ENCODE peak calls at places on chromosomes 7 and 10, in ten cellular contexts. Z is PC-3; E is uterus; R is tibial artery; A is effector memory CD4-positive, alpha-beta T cell; G is sigmoid colon; L is adrenal gland; W is AG04450; P is body of pancreas; O is right cardiac atrium. U is an unnamed sample.

GRCh38 chr7:90766814-90767564 is 170.9 kb downstream of the CDK14 start:
- DNase-seq in P (peak), E (peak), L (peak), A (no peak), O (peak), W (peak), G (no peak), Z (peak), R (peak), U (no peak)

GRCh38 chr7:2099036-2099957 is 133.4 kb downstream of the MAD1L1 start:
- DNase-seq in W (no peak), R (no peak), A (no peak), G (no peak), P (no peak), E (no peak), O (no peak), L (no peak), Z (no peak), U (no peak)

GRCh38 chr10:95419399-95419798 is 128.6 kb upstream of the PDLIM1 start:
- DNase-seq in P (no peak), O (no peak), W (no peak), L (no peak), Z (no peak), G (peak), E (no peak), A (no peak), R (no peak), U (no peak)

GRCh38 chr7:25389489-25390106 is 161.3 kb upstream of the NPVF start:
- DNase-seq in W (no peak), A (no peak), R (no peak), P (no peak), G (no peak), O (peak), E (no peak), Z (peak), L (no peak), U (no peak)

GRCh38 chr7:94272821-94273583 is 121.7 kb upstream of the COL1A2 start:
- DNase-seq in Z (no peak), R (no peak), O (no peak), E (no peak), A (no peak), W (no peak), P (no peak), L (no peak), G (no peak), U (no peak)

GRCh38 chr7:101743241-101743994 is 74.0 kb upstream of the CUX1 start:
- DNase-seq in G (peak), P (peak), A (peak), W (no peak), O (peak), R (peak), E (peak), L (peak), Z (peak), U (no peak)

GRCh38 chr7:8627322-8627721 is 193.9 kb downstream of the NXPH1 start:
- DNase-seq in E (no peak), A (no peak), O (no peak), W (no peak), Z (no peak), G (no peak), P (no peak), R (no peak), L (no peak), U (no peak)

GRCh38 chr7:27237735-27238334 is 4.8 kb upstream of the EVX1 start:
- DNase-seq in E (no peak), L (peak), R (no peak), W (no peak), P (no peak), O (no peak), Z (peak), G (no peak), A (no peak), U (no peak)

GRCh38 chr10:132422931-132423813 is 26.2 kb downstream of the PWWP2B start:
- DNase-seq in W (no peak), Z (no peak), P (no peak), O (no peak), R (no peak), G (no peak), L (no peak), E (no peak), A (no peak), U (no peak)

GRCh38 chr7:27994639-27995038 is 186.0 kb downstream of the JAZF1 start:
- DNase-seq in O (no peak), G (no peak), A (no peak), Z (peak), R (no peak), E (no peak), L (peak), P (no peak), W (no peak), U (peak)

GRCh38 chr7:129875745-129876411 is 76.9 kb downstream of the UBE2H start:
- DNase-seq in E (no peak), G (no peak), L (no peak), A (no peak), W (no peak), R (no peak), O (no peak), P (no peak), Z (peak), U (no peak)

GRCh38 chr7:101271021-101271420 is 26.1 kb upstream of the FIS1 start:
- DNase-seq in E (no peak), G (no peak), R (no peak), L (no peak), P (no peak), A (no peak), O (no peak), Z (no peak), W (no peak), U (no peak)

GRCh38 chr7:94453898-94454297 is 55.7 kb upstream of the CASD1 start:
- DNase-seq in A (no peak), P (no peak), O (peak), W (no peak), L (no peak), Z (no peak), E (no peak), G (no peak), R (no peak), U (no peak)

GRCh38 chr7:115679976-115680375 is 350.6 kb downstream of the TFEC start:
- DNase-seq in R (no peak), A (no peak), L (no peak), Z (peak), E (peak), G (no peak), W (no peak), O (no peak), P (peak), U (peak)

GRCh38 chr10:35568483-35569015 is 36.6 kb upstream of the GJD4 start:
- DNase-seq in W (no peak), L (no peak), O (no peak), G (no peak), E (no peak), R (no peak), A (no peak), P (no peak), Z (no peak), U (no peak)

GRCh38 chr10:102500621-102501149 is 1.8 kb downstream of the ACTR1A start:
- DNase-seq in O (no peak), Z (no peak), L (no peak), R (no peak), W (no peak), E (no peak), G (no peak), A (no peak), P (no peak), U (no peak)
- H3K4me3 ChIP-seq in O (no peak), Z (peak), L (no peak), R (peak), W (peak), E (no peak), G (peak), A (no peak), P (no peak), U (no peak)

GRCh38 chr10:50294582-50294981 is 43.3 kb upstream of the ASAH2 start:
- DNase-seq in O (no peak), E (no peak), L (no peak), R (no peak), W (no peak), A (no peak), P (no peak), G (no peak), Z (no peak), U (no peak)

GRCh38 chr10:50293508-50294320 is 42.4 kb upstream of the ASAH2 start:
- DNase-seq in P (no peak), W (no peak), Z (no peak), O (no peak), R (no peak), L (no peak), A (no peak), G (no peak), E (no peak), U (no peak)

GRCh38 chr10:50289196-50289595 is 37.9 kb upstream of the ASAH2 start:
- DNase-seq in A (no peak), G (no peak), P (no peak), L (no peak), W (no peak), Z (no peak), E (no peak), O (no peak), R (no peak), U (no peak)

GRCh38 chr10:50295367-50295766 is 44.1 kb upstream of the ASAH2 start:
- DNase-seq in E (no peak), R (no peak), W (no peak), A (no peak), P (no peak), Z (no peak), G (no peak), L (no peak), O (no peak), U (no peak)

DNA sequence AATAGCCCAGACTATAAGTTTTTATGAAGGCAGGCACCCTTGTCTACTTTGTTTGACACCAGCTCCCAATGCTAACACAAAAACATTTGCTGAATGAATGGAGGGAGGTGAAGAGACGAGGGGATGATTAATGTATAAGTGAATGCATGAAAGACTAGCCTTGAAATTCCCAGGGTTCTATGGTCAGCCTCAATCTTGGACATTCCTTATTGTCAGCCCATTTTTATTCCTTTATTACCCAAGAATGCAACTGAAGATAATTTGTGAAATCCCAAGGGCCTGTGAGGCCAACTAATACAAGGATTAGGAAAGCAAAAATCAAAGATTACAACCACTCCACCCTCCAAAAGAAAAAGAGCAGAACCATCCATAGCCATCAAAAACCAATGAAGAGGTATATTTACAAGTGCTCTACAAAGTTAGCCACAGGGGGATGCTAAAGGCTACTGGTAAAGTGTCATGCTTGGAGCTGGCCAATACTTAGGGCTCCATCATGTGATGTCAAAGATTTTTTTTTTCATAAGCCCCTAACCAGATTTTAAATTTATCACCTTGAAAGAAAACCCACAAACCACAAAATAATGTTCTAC is 40.0 kb upstream of the ASAH2 start:
- DNase-seq in O (no peak), Z (peak), G (no peak), A (no peak), R (no peak), W (no peak), L (no peak), P (no peak), E (no peak), U (no peak)
- H3K4me3 ChIP-seq in O (no peak), Z (no peak), G (no peak), A (no peak), R (no peak), W (no peak), L (no peak), P (no peak), E (no peak), U (no peak)

GRCh38 chr7:95545007-95545615 is 51.2 kb downstream of the PDK4 start:
- DNase-seq in A (no peak), G (peak), W (peak), R (peak), P (peak), L (peak), Z (peak), E (peak), O (no peak), U (peak)
- H3K4me3 ChIP-seq in A (no peak), G (peak), W (peak), R (peak), P (no peak), L (peak), Z (peak), E (peak), O (peak), U (peak)

GRCh38 chr7:50166997-50167961 is 74.2 kb upstream of the ZPBP start:
- DNase-seq in E (no peak), G (no peak), P (no peak), R (no peak), Z (no peak), O (no peak), L (no peak), A (no peak), W (no peak), U (no peak)
- H3K4me3 ChIP-seq in E (no peak), G (no peak), P (no peak), R (no peak), Z (no peak), O (no peak), L (no peak), A (no peak), W (no peak), U (no peak)